ENCODE peak calls at places on chromosomes 5 and 9, in four cellular contexts. D, K, Q and G are unnamed samples.

GRCh38 chr9:94625835-94626234 is 13.5 kb downstream of the FBP1 start:
- DNase-seq in D (no peak), K (no peak), Q (no peak), G (no peak)

GRCh38 chr5:116473706-116474105 is 100.9 kb downstream of the SEMA6A start:
- DNase-seq in D (no peak), K (no peak), Q (no peak), G (no peak)

GRCh38 chr5:180142824-180143610 is 66.0 kb downstream of the RASGEF1C start:
- DNase-seq in D (peak; percentile 34), K (no peak), Q (peak; percentile 7), G (no peak)

GRCh38 chr5:119365847-119366536 is 10.2 kb downstream of the TNFAIP8 start:
- DNase-seq in D (no peak), K (no peak), Q (no peak), G (no peak)

GRCh38 chr5:131634666-131634995 is 398 bp downstream of the RAPGEF6 start:
- DNase-seq in D (peak; percentile 82), K (no peak), Q (no peak), G (no peak)

GRCh38 chr9:135563858-135564257 is 2.3 kb downstream of the PAEP start:
- DNase-seq in D (peak; percentile 19), K (no peak), Q (no peak), G (no peak)

GRCh38 chr5:43854697-43855292 is 251.8 kb downstream of the NNT start:
- DNase-seq in D (no peak), K (no peak), Q (no peak), G (no peak)

GRCh38 chr9:71806916-71807315 is 38.6 kb upstream of the CEMIP2 start:
- DNase-seq in D (peak; percentile 87), K (peak; percentile 66), Q (peak; percentile 53), G (no peak)

GRCh38 chr9:113602126-113603119 is 138.9 kb downstream of the RGS3 start:
- DNase-seq in D (peak; percentile 70), K (peak; percentile 90), Q (peak; percentile 85), G (no peak)

GRCh38 chr5:38607396-38607795 is 51.0 kb upstream of the LIFR start:
- DNase-seq in D (no peak), K (no peak), Q (no peak), G (no peak)

DNA sequence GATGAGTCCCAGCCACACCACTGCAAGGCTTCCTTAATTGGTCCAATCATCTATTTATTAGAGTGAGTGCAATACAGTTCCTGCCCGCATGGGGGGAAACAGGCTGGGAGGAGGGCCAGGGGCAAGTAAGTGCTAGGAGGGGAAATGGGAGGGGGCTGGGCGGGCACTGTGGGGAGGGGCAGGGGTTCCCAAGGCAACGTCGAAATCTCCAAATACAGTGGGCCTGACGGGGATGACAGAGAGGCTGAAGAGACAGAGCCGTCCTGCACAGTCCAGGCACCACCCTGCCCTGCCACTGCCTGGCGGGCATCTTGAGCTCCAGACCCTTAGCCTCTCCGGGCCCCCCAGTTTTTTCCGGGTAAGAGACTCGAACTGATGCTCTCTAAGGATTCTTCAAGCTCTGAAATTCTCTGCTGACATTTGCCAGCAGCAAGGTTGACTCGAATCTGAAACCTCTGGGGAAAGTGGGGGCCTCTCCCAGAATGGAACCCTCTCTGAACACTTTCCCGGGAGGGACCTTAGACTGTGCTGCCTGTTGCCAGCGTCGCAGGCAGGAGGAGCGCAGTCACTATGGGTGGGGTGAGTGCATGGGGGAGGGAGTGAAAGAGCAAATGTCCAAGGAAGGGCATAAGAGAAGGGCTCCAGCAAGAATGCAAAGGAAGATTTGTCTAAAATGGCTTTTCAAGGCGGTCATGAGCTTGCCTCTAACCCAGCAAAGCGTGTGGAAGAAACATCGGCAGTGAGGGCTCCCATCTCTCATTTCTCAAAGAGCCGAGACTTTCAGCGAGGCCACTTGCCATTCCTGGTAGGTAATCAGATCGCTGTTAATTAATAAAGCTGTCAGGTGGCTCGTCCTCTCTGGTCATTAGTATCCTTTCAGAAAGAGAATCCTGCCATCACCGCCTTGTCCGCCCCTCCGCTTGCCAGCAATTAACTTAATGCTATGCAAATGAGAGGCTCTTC is 98.9 kb downstream of the GTF3C4 start:
- DNase-seq in D (peak; percentile 80), K (peak; percentile 52), Q (peak; percentile 78), G (peak; percentile 50)
- TF ChIP-seq CTCF in D (peak; percentile 36), K (peak; percentile 42), Q (peak; percentile 17), G (no peak)

GRCh38 chr5:64637837-64638443 is 52.4 kb upstream of the SHISAL2B start:
- DNase-seq in D (no peak), K (no peak), Q (no peak), G (no peak)
- TF ChIP-seq CTCF in D (no peak), K (no peak), Q (no peak), G (no peak)

DNA sequence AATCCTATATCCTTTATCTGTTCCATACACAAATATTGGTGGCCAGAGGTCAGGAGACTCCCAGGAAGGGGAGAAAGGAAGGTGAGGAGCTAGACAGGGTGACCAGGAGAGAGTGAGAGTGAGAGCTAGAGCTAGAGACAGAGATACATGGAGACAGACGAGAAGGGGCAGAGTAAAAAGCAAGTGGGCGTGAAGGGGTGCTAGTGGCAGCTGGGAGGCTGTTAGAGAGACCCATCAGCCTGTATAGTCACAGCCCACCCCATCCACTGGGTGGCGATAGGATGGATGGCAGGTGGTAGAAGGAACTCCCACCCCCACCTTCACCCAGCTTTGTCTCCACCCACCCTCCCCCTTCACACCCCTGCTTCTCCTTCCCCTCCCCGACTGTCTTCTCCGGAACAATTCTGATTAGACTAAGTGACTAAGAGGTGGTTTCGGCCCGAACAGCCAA is 32.8 kb downstream of the PCDH1 start:
- DNase-seq in D (no peak), K (no peak), Q (no peak), G (no peak)
- TF ChIP-seq CTCF in D (no peak), K (no peak), Q (no peak), G (no peak)

DNA sequence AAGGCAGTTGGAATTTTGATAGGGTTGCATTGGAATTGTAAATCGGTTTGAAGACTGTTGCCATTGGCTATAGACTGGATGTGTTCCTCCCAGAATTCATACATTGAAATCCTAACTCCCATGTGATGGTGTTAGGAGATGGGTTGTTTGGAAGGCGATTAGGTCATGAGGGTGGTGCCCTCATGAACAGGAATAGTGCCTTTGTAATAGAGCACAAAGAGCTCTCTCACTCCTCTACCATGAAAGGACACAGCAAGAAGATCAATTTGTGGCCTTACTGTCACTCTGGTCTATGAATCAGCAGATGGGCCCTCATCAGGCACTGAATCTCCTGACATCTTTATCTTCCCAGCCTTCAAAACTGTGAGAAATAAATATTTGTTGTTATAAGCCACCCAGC is 133.2 kb downstream of the PARP8 start:
- DNase-seq in D (no peak), K (no peak), Q (no peak), G (no peak)
- TF ChIP-seq CTCF in D (no peak), K (no peak), Q (no peak), G (no peak)